ENCODE peak calls at places on chromosomes 7 and 10, in eight cellular contexts. One of them, this sample, is unnamed.

GRCh38 chr7:68279827-68280400 is 1283.3 kb downstream of the TYW1 start:
- DNase-seq in CD8-positive, alpha-beta memory T cell: no peak
- DNase-seq in spleen: no peak
- DNase-seq in psoas muscle: no peak
- DNase-seq in breast epithelium: no peak
- DNase-seq in CD8-positive, alpha-beta T cell: no peak
- DNase-seq in HCT116: no peak
- DNase-seq in iPS DF 6.9: no peak
- DNase-seq in this sample: no peak

GRCh38 chr7:17532861-17533404 is 234.5 kb downstream of the AHR start:
- DNase-seq in CD8-positive, alpha-beta T cell: no peak
- DNase-seq in iPS DF 6.9: no peak
- DNase-seq in CD8-positive, alpha-beta memory T cell: no peak
- DNase-seq in breast epithelium: no peak
- DNase-seq in spleen: no peak
- DNase-seq in HCT116: peak
- DNase-seq in psoas muscle: no peak
- DNase-seq in this sample: no peak

GRCh38 chr7:34058791-34059550 is 153.6 kb downstream of the BMPER start:
- DNase-seq in CD8-positive, alpha-beta memory T cell: no peak
- DNase-seq in spleen: no peak
- DNase-seq in psoas muscle: no peak
- DNase-seq in breast epithelium: peak
- DNase-seq in CD8-positive, alpha-beta T cell: no peak
- DNase-seq in iPS DF 6.9: no peak
- DNase-seq in HCT116: no peak
- DNase-seq in this sample: no peak

GRCh38 chr10:88243847-88244730 is 339.0 kb downstream of the RNLS start:
- DNase-seq in breast epithelium: no peak
- DNase-seq in spleen: peak
- DNase-seq in psoas muscle: peak
- DNase-seq in CD8-positive, alpha-beta T cell: no peak
- DNase-seq in CD8-positive, alpha-beta memory T cell: no peak
- DNase-seq in iPS DF 6.9: no peak
- DNase-seq in HCT116: no peak
- DNase-seq in this sample: no peak

GRCh38 chr10:92891885-92892705 is 43.8 kb downstream of the EXOC6 start:
- DNase-seq in CD8-positive, alpha-beta T cell: no peak
- DNase-seq in HCT116: peak
- DNase-seq in psoas muscle: peak
- DNase-seq in CD8-positive, alpha-beta memory T cell: no peak
- DNase-seq in breast epithelium: peak
- DNase-seq in iPS DF 6.9: no peak
- DNase-seq in spleen: no peak
- DNase-seq in this sample: no peak

GRCh38 chr7:151858456-151858855 is 18.5 kb downstream of the PRKAG2 start:
- DNase-seq in psoas muscle: no peak
- DNase-seq in spleen: peak
- DNase-seq in CD8-positive, alpha-beta memory T cell: no peak
- DNase-seq in breast epithelium: no peak
- DNase-seq in HCT116: no peak
- DNase-seq in CD8-positive, alpha-beta T cell: no peak
- DNase-seq in iPS DF 6.9: no peak
- DNase-seq in this sample: no peak

GRCh38 chr7:88147949-88148348 is 71.9 kb downstream of the SRI start:
- DNase-seq in iPS DF 6.9: no peak
- DNase-seq in breast epithelium: no peak
- DNase-seq in HCT116: no peak
- DNase-seq in CD8-positive, alpha-beta memory T cell: no peak
- DNase-seq in CD8-positive, alpha-beta T cell: no peak
- DNase-seq in psoas muscle: no peak
- DNase-seq in spleen: no peak
- DNase-seq in this sample: no peak

GRCh38 chr7:142468871-142469652 is 211.2 kb upstream of the PRSS58 start:
- DNase-seq in spleen: no peak
- DNase-seq in CD8-positive, alpha-beta T cell: no peak
- DNase-seq in HCT116: no peak
- DNase-seq in CD8-positive, alpha-beta memory T cell: no peak
- DNase-seq in iPS DF 6.9: no peak
- DNase-seq in psoas muscle: no peak
- DNase-seq in breast epithelium: no peak
- DNase-seq in this sample: no peak

GRCh38 chr7:91772100-91772794 is 108.3 kb downstream of the MTERF1 start:
- DNase-seq in HCT116: no peak
- DNase-seq in CD8-positive, alpha-beta memory T cell: no peak
- DNase-seq in spleen: no peak
- DNase-seq in psoas muscle: no peak
- DNase-seq in CD8-positive, alpha-beta T cell: no peak
- DNase-seq in iPS DF 6.9: no peak
- DNase-seq in breast epithelium: peak
- DNase-seq in this sample: no peak

GRCh38 chr7:50821457-50821977 is 38.8 kb upstream of the GRB10 start:
- DNase-seq in psoas muscle: no peak
- DNase-seq in iPS DF 6.9: no peak
- DNase-seq in CD8-positive, alpha-beta memory T cell: no peak
- DNase-seq in CD8-positive, alpha-beta T cell: no peak
- DNase-seq in spleen: no peak
- DNase-seq in HCT116: no peak
- DNase-seq in breast epithelium: no peak
- DNase-seq in this sample: no peak

GRCh38 chr10:688287-688620 is 1.2 kb downstream of the DIP2C start:
- DNase-seq in psoas muscle: no peak
- DNase-seq in iPS DF 6.9: no peak
- DNase-seq in spleen: no peak
- DNase-seq in breast epithelium: no peak
- DNase-seq in HCT116: no peak
- DNase-seq in CD8-positive, alpha-beta T cell: no peak
- DNase-seq in CD8-positive, alpha-beta memory T cell: no peak
- DNase-seq in this sample: no peak

GRCh38 chr10:484925-485661 is 204.4 kb downstream of the DIP2C start:
- DNase-seq in psoas muscle: no peak
- DNase-seq in CD8-positive, alpha-beta T cell: peak
- DNase-seq in HCT116: no peak
- DNase-seq in breast epithelium: no peak
- DNase-seq in spleen: peak
- DNase-seq in CD8-positive, alpha-beta memory T cell: peak
- DNase-seq in iPS DF 6.9: no peak
- DNase-seq in this sample: no peak

GRCh38 chr7:137667633-137668387 is 179.0 kb downstream of the DGKI start:
- DNase-seq in iPS DF 6.9: no peak
- DNase-seq in CD8-positive, alpha-beta T cell: no peak
- DNase-seq in CD8-positive, alpha-beta memory T cell: no peak
- DNase-seq in spleen: no peak
- DNase-seq in psoas muscle: no peak
- DNase-seq in HCT116: no peak
- DNase-seq in breast epithelium: no peak
- DNase-seq in this sample: no peak

GRCh38 chr7:129843982-129844840 is 108.5 kb downstream of the UBE2H start:
- DNase-seq in CD8-positive, alpha-beta memory T cell: no peak
- DNase-seq in CD8-positive, alpha-beta T cell: no peak
- DNase-seq in breast epithelium: no peak
- DNase-seq in psoas muscle: no peak
- DNase-seq in spleen: no peak
- DNase-seq in HCT116: no peak
- DNase-seq in iPS DF 6.9: no peak
- DNase-seq in this sample: no peak

GRCh38 chr7:77575187-77575586 is 38.1 kb downstream of the PTPN12 start:
- DNase-seq in iPS DF 6.9: no peak
- DNase-seq in HCT116: no peak
- DNase-seq in spleen: no peak
- DNase-seq in breast epithelium: no peak
- DNase-seq in CD8-positive, alpha-beta T cell: no peak
- DNase-seq in psoas muscle: no peak
- DNase-seq in CD8-positive, alpha-beta memory T cell: no peak
- DNase-seq in this sample: no peak

GRCh38 chr7:47962262-47962661 is 14.0 kb upstream of the PKD1L1 start:
- DNase-seq in CD8-positive, alpha-beta memory T cell: no peak
- DNase-seq in HCT116: no peak
- DNase-seq in spleen: no peak
- DNase-seq in psoas muscle: no peak
- DNase-seq in iPS DF 6.9: no peak
- DNase-seq in breast epithelium: no peak
- DNase-seq in CD8-positive, alpha-beta T cell: no peak
- DNase-seq in this sample: no peak

GRCh38 chr7:255721-256361 is 34.1 kb upstream of the FOXL3 start:
- DNase-seq in iPS DF 6.9: no peak
- DNase-seq in breast epithelium: no peak
- DNase-seq in spleen: no peak
- DNase-seq in psoas muscle: peak
- DNase-seq in HCT116: no peak
- DNase-seq in CD8-positive, alpha-beta T cell: no peak
- DNase-seq in CD8-positive, alpha-beta memory T cell: peak
- DNase-seq in this sample: no peak

GRCh38 chr10:124916098-124916584 is 25.8 kb upstream of the ZRANB1 start:
- DNase-seq in iPS DF 6.9: no peak
- DNase-seq in HCT116: no peak
- DNase-seq in breast epithelium: no peak
- DNase-seq in CD8-positive, alpha-beta memory T cell: no peak
- DNase-seq in spleen: no peak
- DNase-seq in CD8-positive, alpha-beta T cell: no peak
- DNase-seq in psoas muscle: no peak
- DNase-seq in this sample: no peak

GRCh38 chr7:117325836-117326235 is 3.0 kb upstream of the WNT2 start:
- DNase-seq in CD8-positive, alpha-beta memory T cell: no peak
- DNase-seq in breast epithelium: no peak
- DNase-seq in CD8-positive, alpha-beta T cell: no peak
- DNase-seq in spleen: no peak
- DNase-seq in psoas muscle: no peak
- DNase-seq in HCT116: no peak
- DNase-seq in iPS DF 6.9: no peak
- DNase-seq in this sample: no peak

DNA sequence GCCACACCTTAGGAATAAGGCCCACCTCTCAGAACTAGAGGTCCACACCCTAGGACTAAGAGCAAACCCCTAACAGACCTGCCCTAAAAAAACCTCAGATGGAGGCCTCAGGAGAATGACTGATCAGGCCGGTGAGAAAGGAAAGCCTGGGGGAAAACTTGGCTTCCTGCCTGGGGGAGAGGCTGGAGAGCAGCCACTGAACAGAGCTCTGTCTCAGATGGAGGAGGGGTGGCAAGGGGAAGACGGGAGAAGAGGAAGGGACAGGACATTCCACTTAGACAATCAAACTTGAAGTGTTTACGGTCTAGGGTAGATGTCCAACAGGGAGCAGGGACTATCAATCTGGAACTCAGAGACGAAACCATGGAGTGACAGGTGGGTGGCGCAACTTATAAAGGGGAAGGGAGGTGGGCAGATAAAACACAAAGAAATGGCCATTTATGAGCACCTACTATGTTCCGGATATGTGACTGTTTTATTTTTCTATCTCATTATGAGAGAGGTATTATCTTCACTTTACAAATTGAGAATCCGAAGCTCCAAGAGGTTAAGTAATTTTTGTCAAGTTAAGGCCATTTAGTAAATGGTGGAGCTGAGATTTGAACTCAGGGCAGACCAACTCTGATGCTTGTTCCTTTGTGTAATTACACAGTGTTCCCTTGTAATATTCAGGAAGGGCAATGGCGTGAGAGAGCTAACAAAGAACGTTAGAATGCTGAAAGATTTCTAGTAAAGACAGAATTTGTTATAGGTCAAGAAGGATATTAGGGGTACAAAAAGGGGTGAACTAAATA is 82.6 kb downstream of the DNMBP start:
- DNase-seq in CD8-positive, alpha-beta T cell: no peak
- DNase-seq in iPS DF 6.9: no peak
- DNase-seq in psoas muscle: peak
- DNase-seq in breast epithelium: no peak
- DNase-seq in spleen: no peak
- DNase-seq in HCT116: no peak
- DNase-seq in CD8-positive, alpha-beta memory T cell: no peak
- DNase-seq in this sample: peak
- H3K27ac ChIP-seq in CD8-positive, alpha-beta T cell: no peak
- H3K27ac ChIP-seq in iPS DF 6.9: no peak
- H3K27ac ChIP-seq in psoas muscle: no peak
- H3K27ac ChIP-seq in breast epithelium: peak
- H3K27ac ChIP-seq in spleen: no peak
- H3K27ac ChIP-seq in HCT116: peak
- H3K27ac ChIP-seq in CD8-positive, alpha-beta memory T cell: no peak
- H3K27ac ChIP-seq in this sample: no peak

DNA sequence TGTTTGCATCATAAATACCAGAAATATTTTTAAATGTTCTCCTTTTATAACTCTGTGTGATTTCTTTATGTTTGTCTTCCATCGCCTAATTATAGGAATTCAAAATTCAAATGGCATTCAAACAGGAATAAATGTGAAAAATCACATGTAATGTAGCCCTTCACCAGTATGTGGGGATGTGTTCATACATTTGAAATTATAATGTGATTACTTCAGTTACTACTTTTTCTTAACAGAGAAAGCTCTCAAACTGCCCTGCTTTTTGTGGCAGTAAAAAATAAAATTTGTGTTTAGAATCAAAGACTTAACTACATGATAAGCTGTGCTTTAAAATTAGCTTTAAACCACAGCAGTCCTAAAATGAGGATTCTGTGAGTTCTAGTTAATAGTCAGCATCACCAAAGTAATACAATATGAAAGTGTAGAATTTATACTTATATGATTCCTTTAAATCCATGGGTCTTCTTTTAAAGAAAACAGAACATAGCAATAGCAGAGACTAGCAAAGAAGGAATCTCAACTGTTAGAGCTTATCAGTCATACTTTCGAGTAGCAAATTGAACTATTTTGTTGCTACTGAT is 7.8 kb upstream of the HERC4 start:
- DNase-seq in CD8-positive, alpha-beta memory T cell: no peak
- DNase-seq in spleen: no peak
- DNase-seq in CD8-positive, alpha-beta T cell: no peak
- DNase-seq in HCT116: no peak
- DNase-seq in psoas muscle: no peak
- DNase-seq in iPS DF 6.9: no peak
- DNase-seq in breast epithelium: no peak
- DNase-seq in this sample: no peak
- H3K27ac ChIP-seq in CD8-positive, alpha-beta memory T cell: no peak
- H3K27ac ChIP-seq in spleen: no peak
- H3K27ac ChIP-seq in CD8-positive, alpha-beta T cell: no peak
- H3K27ac ChIP-seq in HCT116: no peak
- H3K27ac ChIP-seq in psoas muscle: peak
- H3K27ac ChIP-seq in iPS DF 6.9: no peak
- H3K27ac ChIP-seq in breast epithelium: no peak
- H3K27ac ChIP-seq in this sample: no peak

GRCh38 chr10:126905776-126906703 is 812 bp downstream of the DOCK1 start:
- DNase-seq in spleen: peak
- DNase-seq in breast epithelium: peak
- DNase-seq in HCT116: no peak
- DNase-seq in CD8-positive, alpha-beta T cell: no peak
- DNase-seq in CD8-positive, alpha-beta memory T cell: no peak
- DNase-seq in psoas muscle: no peak
- DNase-seq in iPS DF 6.9: no peak
- DNase-seq in this sample: peak
- H3K27ac ChIP-seq in spleen: peak
- H3K27ac ChIP-seq in breast epithelium: peak
- H3K27ac ChIP-seq in HCT116: peak
- H3K27ac ChIP-seq in CD8-positive, alpha-beta T cell: no peak
- H3K27ac ChIP-seq in CD8-positive, alpha-beta memory T cell: no peak
- H3K27ac ChIP-seq in psoas muscle: peak
- H3K27ac ChIP-seq in iPS DF 6.9: no peak
- H3K27ac ChIP-seq in this sample: peak

DNA sequence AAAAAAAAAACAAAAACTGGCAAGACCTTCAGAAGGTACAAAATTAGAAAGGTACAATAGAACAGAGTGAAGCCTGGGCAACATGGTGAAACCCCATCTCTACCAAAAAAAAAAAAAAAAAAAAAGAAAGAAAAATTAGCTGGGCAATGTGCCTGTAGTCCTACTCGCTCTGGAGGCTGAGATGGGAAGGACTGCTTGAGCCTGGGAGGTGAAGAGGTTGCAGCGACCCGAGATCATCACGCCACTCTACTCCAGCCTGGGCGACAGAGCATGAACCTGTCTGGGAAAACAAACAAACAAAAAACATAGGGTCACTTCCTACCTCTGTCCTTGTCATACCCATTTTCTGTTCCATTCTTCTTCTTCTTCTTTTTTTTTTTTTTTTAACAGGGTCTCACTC is 45.6 kb upstream of the DLG5 start:
- DNase-seq in CD8-positive, alpha-beta T cell: no peak
- DNase-seq in CD8-positive, alpha-beta memory T cell: no peak
- DNase-seq in HCT116: no peak
- DNase-seq in spleen: no peak
- DNase-seq in breast epithelium: no peak
- DNase-seq in iPS DF 6.9: no peak
- DNase-seq in psoas muscle: no peak
- DNase-seq in this sample: no peak
- H3K27ac ChIP-seq in CD8-positive, alpha-beta T cell: no peak
- H3K27ac ChIP-seq in CD8-positive, alpha-beta memory T cell: no peak
- H3K27ac ChIP-seq in HCT116: no peak
- H3K27ac ChIP-seq in spleen: peak
- H3K27ac ChIP-seq in breast epithelium: no peak
- H3K27ac ChIP-seq in iPS DF 6.9: no peak
- H3K27ac ChIP-seq in psoas muscle: peak
- H3K27ac ChIP-seq in this sample: no peak

This sample was measured in substantia nigra.